ENCODE peak calls at places on chromosomes 13 and 19, in seven cellular contexts. O is GM23248; H is ovary; I is HAP-1; E is central memory CD4-positive, alpha-beta T cell; F is NCI-H774; U is NCI-H1105. Q is an unnamed sample.

GRCh38 chr13:59374720-59375119 is 789.0 kb downstream of the DIAPH3 start:
- DNase-seq in F (no peak), O (no peak), H (no peak), E (no peak), I (no peak), U (no peak), Q (no peak)

GRCh38 chr19:50835785-50836542 is 2.6 kb upstream of the KLK15 start:
- DNase-seq in O (peak; percentile 79), F (peak; percentile 79), E (peak; percentile 47), I (peak; percentile 88), U (peak; percentile 70), H (peak; percentile 83), Q (peak; percentile 47)

GRCh38 chr19:1163934-1164683 is 10.0 kb downstream of the SBNO2 start:
- DNase-seq in O (no peak), F (no peak), I (no peak), H (no peak), E (no peak), U (no peak), Q (no peak)

GRCh38 chr13:27038323-27038722 is 133.3 kb downstream of the USP12 start:
- DNase-seq in O (peak; percentile 87), H (no peak), I (no peak), F (no peak), U (no peak), E (no peak), Q (no peak)

GRCh38 chr19:51341976-51342580 is at the start of gene VSIG10L:
- DNase-seq in O (no peak), H (no peak), U (no peak), F (no peak), E (no peak), I (no peak), Q (no peak)

GRCh38 chr19:30167206-30167903 is 204.8 kb upstream of the ZNF536 start:
- DNase-seq in F (no peak), E (no peak), O (no peak), I (no peak), U (no peak), H (no peak), Q (no peak)

GRCh38 chr13:27293873-27294515 is 23.4 kb downstream of the RASL11A start:
- DNase-seq in U (no peak), I (no peak), H (no peak), E (peak; percentile 18), O (no peak), F (no peak), Q (no peak)

GRCh38 chr19:32859591-32859990 is 10.0 kb downstream of the SLC7A9 start:
- DNase-seq in H (no peak), E (no peak), I (no peak), U (no peak), F (no peak), O (no peak), Q (no peak)

GRCh38 chr13:43006893-43007631 is 15.0 kb upstream of the EPSTI1 start:
- DNase-seq in E (no peak), I (peak; percentile 65), H (no peak), O (peak; percentile 63), U (no peak), F (no peak), Q (no peak)

GRCh38 chr19:31347356-31347755 is 1.9 kb downstream of the TSHZ3 start:
- DNase-seq in H (no peak), E (no peak), U (no peak), F (no peak), I (no peak), O (peak; percentile 22), Q (no peak)

GRCh38 chr19:19459707-19460251 is 54.3 kb downstream of the GATAD2A start:
- DNase-seq in O (peak; percentile 89), F (no peak), H (no peak), E (peak; percentile 71), I (no peak), U (no peak), Q (peak; percentile 60)

GRCh38 chr19:5470264-5470671 is 15.1 kb downstream of the ZNRF4 start:
- DNase-seq in E (no peak), U (no peak), O (no peak), I (no peak), F (no peak), H (no peak), Q (no peak)

GRCh38 chr19:6925801-6926751 is 38.7 kb downstream of the ADGRE1 start:
- DNase-seq in H (no peak), I (no peak), F (no peak), E (peak; percentile 42), O (peak; percentile 38), U (no peak), Q (no peak)

GRCh38 chr19:13436352-13436751 is 69.9 kb downstream of the CACNA1A start:
- DNase-seq in O (no peak), E (no peak), H (no peak), F (no peak), I (no peak), U (no peak), Q (no peak)

GRCh38 chr13:51928231-51928630 is 66.5 kb downstream of the CCDC70 start:
- DNase-seq in I (no peak), E (no peak), F (peak; percentile 18), O (no peak), H (no peak), U (no peak), Q (no peak)

GRCh38 chr13:26861951-26862350 is 101.4 kb upstream of the GPR12 start:
- DNase-seq in F (no peak), U (no peak), I (no peak), O (no peak), H (no peak), E (no peak), Q (no peak)

GRCh38 chr13:72109863-72110262 is 242.9 kb upstream of the DACH1 start:
- DNase-seq in O (no peak), I (no peak), F (no peak), H (no peak), E (no peak), U (no peak), Q (no peak)

GRCh38 chr19:17304386-17305047 is 1.2 kb upstream of the MRPL34 start:
- DNase-seq in O (no peak), U (no peak), F (no peak), E (no peak), H (peak; percentile 56), I (no peak), Q (no peak)

GRCh38 chr19:43416951-43417623 is 2.4 kb downstream of the TEX101 start:
- DNase-seq in I (no peak), O (no peak), U (no peak), H (no peak), E (no peak), F (no peak), Q (no peak)

GRCh38 chr19:46303702-46304397 is 7.0 kb downstream of the HIF3A start:
- DNase-seq in H (peak; percentile 59), U (no peak), E (no peak), F (no peak), O (peak; percentile 47), I (peak; percentile 57), Q (no peak)

GRCh38 chr13:24221007-24221406 is 60.5 kb downstream of the SPATA13 start:
- DNase-seq in F (no peak), H (no peak), E (no peak), I (no peak), O (no peak), U (no peak), Q (no peak)

GRCh38 chr13:39321578-39321977 is 281.4 kb downstream of the LHFPL6 start:
- DNase-seq in H (no peak), E (no peak), I (no peak), U (no peak), O (peak; percentile 45), F (no peak), Q (no peak)

GRCh38 chr13:24251525-24251924 is 57.9 kb upstream of the C1QTNF9 start:
- DNase-seq in F (no peak), H (no peak), E (peak; percentile 93), U (no peak), O (no peak), I (no peak), Q (peak; percentile 89)

GRCh38 chr13:32233062-32233461 is 82.1 kb downstream of the ZAR1L start:
- DNase-seq in H (no peak), U (no peak), E (no peak), O (no peak), F (no peak), I (no peak), Q (no peak)

GRCh38 chr13:30031488-30031887 is 181.1 kb upstream of the UBL3 start:
- DNase-seq in H (no peak), I (no peak), F (no peak), E (no peak), U (no peak), O (no peak), Q (no peak)